ENCODE peak calls at places on chromosomes 7 and 10, in six cellular contexts. R, M, U, W, I and J are unnamed samples.

GRCh38 chr7:28329616-28330373 is 82.5 kb upstream of the CREB5 start:
- DNase-seq in R (no peak), M (peak), U (no peak), W (no peak), I (no peak), J (no peak)

GRCh38 chr7:135620980-135621850 is 41.1 kb upstream of the STMP1 start:
- DNase-seq in R (no peak), M (no peak), U (peak), W (peak), I (no peak), J (peak)

GRCh38 chr10:101142533-101143353 is 11.6 kb downstream of the TLX1 start:
- DNase-seq in R (no peak), M (no peak), U (no peak), W (no peak), I (no peak), J (no peak)

GRCh38 chr10:4867109-4867519 is 41.1 kb downstream of the AKR1E2 start:
- DNase-seq in R (no peak), M (no peak), U (no peak), W (no peak), I (no peak), J (no peak)

GRCh38 chr10:1687606-1688005 is 49.7 kb downstream of the ADARB2 start:
- DNase-seq in R (no peak), M (no peak), U (no peak), W (no peak), I (no peak), J (no peak)

GRCh38 chr7:120337308-120337907 is 64.4 kb downstream of the KCND2 start:
- DNase-seq in R (no peak), M (no peak), U (peak), W (peak), I (no peak), J (no peak)

GRCh38 chr7:46633816-46634215 is 712.7 kb upstream of the IGFBP3 start:
- DNase-seq in R (no peak), M (no peak), U (no peak), W (no peak), I (no peak), J (no peak)

GRCh38 chr7:100122067-100122466 is 2.6 kb downstream of the CNPY4 start:
- DNase-seq in R (no peak), M (no peak), U (no peak), W (no peak), I (no peak), J (no peak)

GRCh38 chr7:123770378-123770777 is 21.6 kb upstream of the WASL start:
- DNase-seq in R (no peak), M (no peak), U (peak), W (no peak), I (no peak), J (no peak)

GRCh38 chr7:71470948-71471347 is 339.0 kb downstream of the GALNT17 start:
- DNase-seq in R (no peak), M (no peak), U (no peak), W (no peak), I (no peak), J (no peak)